ENCODE peak calls at places on chromosomes 7 and 10, in six cellular contexts. D is BJ, Z is dorsolateral prefrontal cortex, K is astrocyte of the spinal cord, G is nephron progenitor cell, C is HCT116. T is an unnamed sample.

GRCh38 chr7:41110186-41110585 is 592.7 kb downstream of the INHBA start:
- DNase-seq in G (no peak), D (no peak), K (no peak), Z (no peak), C (no peak), T (peak; percentile 18)

GRCh38 chr7:150737265-150738055 is at the start of gene GIMAP5:
- DNase-seq in Z (no peak), D (no peak), C (no peak), K (no peak), G (no peak), T (no peak)

GRCh38 chr7:47102442-47102841 is 479.5 kb downstream of the TNS3 start:
- DNase-seq in C (no peak), G (no peak), D (no peak), K (no peak), Z (no peak), T (no peak)

GRCh38 chr10:68135922-68136718 is 26.8 kb downstream of the MYPN start:
- DNase-seq in D (peak; percentile 90), K (peak; percentile 80), C (peak; percentile 86), Z (no peak), G (no peak), T (peak; percentile 86)

GRCh38 chr7:1305873-1306272 is 73.2 kb downstream of the UNCX start:
- DNase-seq in G (no peak), K (no peak), C (no peak), Z (no peak), D (no peak), T (no peak)

GRCh38 chr7:128030999-128031681 is at the start of gene LRRC4:
- DNase-seq in G (peak; percentile 57), Z (peak; percentile 35), D (no peak), K (peak; percentile 37), C (no peak), T (peak; percentile 32)

GRCh38 chr7:96663457-96663856 is 46.2 kb downstream of the SEM1 start:
- DNase-seq in C (no peak), G (no peak), D (no peak), Z (no peak), K (no peak), T (no peak)

GRCh38 chr7:108660465-108660864 is 90.8 kb downstream of the DNAJB9 start:
- DNase-seq in K (peak; percentile 10), Z (no peak), G (no peak), D (no peak), C (peak; percentile 21), T (peak; percentile 9)

DNA sequence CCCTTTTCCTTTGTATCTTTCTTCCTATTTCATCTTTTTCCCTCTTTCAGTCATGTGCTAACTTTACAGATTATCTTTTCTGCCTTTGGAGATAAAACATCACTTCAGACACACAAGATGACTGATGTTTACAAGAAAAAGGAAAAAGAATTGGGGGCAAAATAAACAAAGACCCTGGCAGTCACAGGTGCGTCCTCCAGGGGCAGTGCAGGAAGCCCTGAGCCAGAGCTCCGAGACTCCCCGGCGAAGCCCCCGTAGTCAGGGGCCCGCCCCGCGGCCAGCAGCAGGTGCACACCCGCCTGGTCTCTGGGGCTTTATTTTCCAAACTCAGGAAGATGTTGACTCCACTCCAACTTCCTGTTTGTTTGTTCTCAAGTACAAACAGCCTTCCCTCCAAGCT is 10.2 kb downstream of the STK32C start:
- DNase-seq in C (no peak), K (no peak), G (no peak), D (no peak), Z (peak; percentile 1), T (no peak)
- TF ChIP-seq CTCF in C (no peak), K (no peak), G (no peak), D (no peak), Z (no peak), T (no peak)

GRCh38 chr10:117457932-117458331 is 82.7 kb upstream of the PDZD8 start:
- DNase-seq in C (no peak), K (no peak), D (no peak), G (no peak), Z (no peak), T (no peak)

GRCh38 chr10:117455346-117455745 is 80.1 kb upstream of the PDZD8 start:
- DNase-seq in D (no peak), G (no peak), K (no peak), Z (no peak), C (no peak), T (no peak)

GRCh38 chr10:117450940-117451339 is 75.7 kb upstream of the PDZD8 start:
- DNase-seq in G (no peak), K (no peak), Z (no peak), D (no peak), C (no peak), T (peak; percentile 35)

GRCh38 chr10:117457071-117457810 is 82.0 kb upstream of the PDZD8 start:
- DNase-seq in C (no peak), Z (no peak), G (no peak), D (no peak), K (no peak), T (no peak)

DNA sequence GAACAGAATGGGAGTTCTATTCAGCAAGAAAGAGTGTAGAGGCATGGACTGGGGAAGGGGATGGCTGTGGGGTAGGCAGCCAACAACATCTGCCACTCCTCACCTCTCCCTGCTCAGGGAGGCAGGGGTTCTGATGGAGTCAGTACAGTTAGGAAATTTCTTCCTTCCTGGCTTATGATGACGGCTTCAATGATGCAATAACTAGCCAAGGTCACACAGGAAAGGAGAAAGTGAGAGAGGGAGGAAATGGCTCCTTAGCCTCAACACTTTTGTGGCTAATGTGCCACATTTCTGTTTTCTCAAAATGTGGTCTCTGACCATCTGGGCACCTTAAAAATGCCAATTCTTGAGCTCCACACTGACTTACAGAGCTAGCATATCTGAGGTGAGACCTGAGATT is 79.3 kb upstream of the PDZD8 start:
- DNase-seq in Z (no peak), D (no peak), G (no peak), K (no peak), C (no peak), T (peak; percentile 39)
- TF ChIP-seq CTCF in Z (no peak), D (no peak), G (no peak), K (no peak), C (no peak), T (no peak)

DNA sequence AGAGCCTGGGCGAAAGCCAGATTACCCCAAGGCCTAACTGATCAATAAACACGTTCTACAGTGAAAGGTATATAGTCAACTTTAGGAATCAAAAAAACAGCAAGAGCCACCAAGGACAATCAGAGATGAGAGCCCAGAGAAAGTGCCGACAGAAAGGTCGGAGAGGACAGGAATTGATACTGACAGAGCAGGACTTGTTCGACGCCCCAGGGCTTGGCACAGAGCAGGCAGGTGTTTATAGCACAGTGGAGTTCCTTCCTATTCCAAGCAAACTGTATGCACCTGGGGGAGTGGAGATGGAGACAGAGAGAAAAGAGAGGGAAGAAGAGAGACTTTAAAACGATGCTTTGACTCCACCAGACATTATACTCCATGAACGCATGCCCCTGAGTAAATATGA is 39.5 kb downstream of the PPP1R3C start:
- DNase-seq in D (no peak), K (no peak), G (no peak), Z (no peak), C (no peak), T (no peak)
- TF ChIP-seq CTCF in D (no peak), K (no peak), G (no peak), Z (no peak), C (no peak), T (no peak)

GRCh38 chr7:16098585-16099179 is 322.7 kb downstream of the CRPPA start:
- DNase-seq in C (peak; percentile 32), Z (no peak), K (peak; percentile 19), D (no peak), G (peak; percentile 2), T (peak; percentile 33)
- TF ChIP-seq CTCF in C (peak; percentile 78), Z (peak; percentile 57), K (peak; percentile 74), D (peak; percentile 72), G (peak; percentile 87), T (peak; percentile 77)

DNA sequence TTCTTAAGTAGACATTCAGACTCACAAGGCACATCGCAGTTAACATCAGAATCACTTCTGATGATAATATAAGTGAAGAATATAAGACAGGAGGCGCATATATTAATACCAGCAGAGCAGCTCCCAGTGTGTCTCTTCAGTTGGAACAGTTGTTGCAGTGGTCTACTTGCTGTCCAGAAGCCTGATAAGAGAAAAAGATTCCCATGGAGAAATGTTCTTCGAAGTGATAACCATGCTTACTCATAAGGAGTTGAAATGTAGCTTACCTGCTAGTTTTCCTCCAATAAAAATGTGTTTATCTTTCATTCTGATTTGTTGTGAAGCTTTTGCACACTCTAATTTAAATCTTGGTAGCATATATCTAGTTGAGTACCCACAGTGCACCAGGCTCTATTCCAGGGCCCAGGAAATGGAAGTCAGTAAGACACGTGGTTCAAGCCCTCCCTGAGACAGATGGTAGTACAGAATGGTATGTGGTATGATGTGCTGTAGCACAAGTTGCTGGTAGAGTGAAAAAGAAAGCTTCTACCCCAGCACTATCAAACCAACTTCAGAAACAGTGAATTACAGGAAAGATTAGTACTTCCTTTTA is 124.0 kb downstream of the MAPK8 start:
- DNase-seq in K (no peak), D (no peak), G (no peak), Z (no peak), C (no peak), T (no peak)
- TF ChIP-seq CTCF in K (no peak), D (no peak), G (no peak), Z (no peak), C (no peak), T (no peak)

GRCh38 chr10:58776613-58777318 is 264.1 kb downstream of the BICC1 start:
- DNase-seq in D (no peak), Z (no peak), G (no peak), K (no peak), C (no peak), T (peak; percentile 93)

GRCh38 chr10:58778966-58779365 is 266.3 kb downstream of the BICC1 start:
- DNase-seq in C (no peak), Z (no peak), G (no peak), K (no peak), D (no peak), T (peak; percentile 81)

GRCh38 chr10:58782876-58783859 is 270.5 kb downstream of the BICC1 start:
- DNase-seq in C (no peak), K (no peak), G (peak; percentile 3), D (peak; percentile 34), Z (no peak), T (peak; percentile 89)

GRCh38 chr10:58781873-58782488 is 269.3 kb downstream of the BICC1 start:
- DNase-seq in C (peak; percentile 47), G (peak; percentile 12), D (no peak), Z (no peak), K (peak; percentile 58), T (peak; percentile 72)

DNA sequence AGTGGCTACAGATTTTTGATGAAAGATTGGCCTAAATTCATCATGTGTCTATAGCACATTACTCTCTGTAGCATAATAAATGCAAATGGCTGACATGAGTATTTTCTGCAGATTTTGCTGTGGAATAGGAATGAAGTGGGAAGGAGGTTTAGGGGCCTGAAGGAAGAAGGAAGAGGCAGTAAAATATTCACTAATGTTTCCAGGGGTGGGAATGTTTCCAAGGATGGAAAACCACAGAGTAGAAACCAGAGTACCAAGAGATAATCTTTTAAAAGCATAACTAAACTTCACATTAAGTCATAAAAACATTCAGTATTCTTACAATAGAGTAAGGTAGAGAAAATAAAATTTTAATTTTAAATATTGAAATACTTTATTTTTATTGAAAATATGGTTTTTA is 267.8 kb downstream of the BICC1 start:
- DNase-seq in G (no peak), D (no peak), K (peak; percentile 31), Z (no peak), C (no peak), T (peak; percentile 69)
- TF ChIP-seq CTCF in G (no peak), D (no peak), K (no peak), Z (no peak), C (no peak), T (no peak)

GRCh38 chr7:21450876-21451275 is 23.0 kb downstream of the SP4 start:
- DNase-seq in K (no peak), G (no peak), D (no peak), C (no peak), Z (no peak), T (no peak)
- TF ChIP-seq CTCF in K (no peak), G (no peak), D (no peak), C (no peak), Z (no peak), T (no peak)

GRCh38 chr10:76435154-76435553 is 1003.7 kb downstream of the LRMDA start:
- DNase-seq in G (no peak), K (no peak), Z (no peak), D (no peak), C (no peak), T (no peak)
- TF ChIP-seq CTCF in G (no peak), K (no peak), Z (no peak), D (peak; percentile 17), C (no peak), T (no peak)

T was measured in fibroblast of the aortic adventitia.